ENCODE peak calls at places on chromosomes 16 and 17, in nine cellular contexts. C is naive thymus-derived CD4-positive, alpha-beta T cell; Y is stomach; X is ovary; J is colonic mucosa; O is body of pancreas; Q is Peyer's patch; F is lower lobe of right lung; P is CD8-positive, alpha-beta T cell. N is an unnamed sample.

GRCh38 chr16:2325791-2326190 is 14.7 kb downstream of the ABCA3 start:
- DNase-seq in C (no peak), Y (no peak), X (no peak), J (no peak), O (no peak), Q (no peak), F (no peak), P (no peak), N (no peak)

GRCh38 chr17:82489851-82490511 is 29.6 kb upstream of the FOXK2 start:
- DNase-seq in C (no peak), Y (no peak), X (no peak), J (no peak), O (no peak), Q (no peak), F (no peak), P (no peak), N (no peak)

GRCh38 chr16:4373909-4374742 is 2.5 kb downstream of the VASN start:
- DNase-seq in C (no peak), Y (peak; percentile 83), X (peak; percentile 97), J (peak; percentile 68), O (peak; percentile 86), Q (peak; percentile 25), F (peak; percentile 79), P (peak; percentile 61), N (no peak)

GRCh38 chr16:84647830-84648594 is at the start of gene KLHL36:
- DNase-seq in C (peak; percentile 68), Y (peak; percentile 66), X (peak; percentile 81), J (peak; percentile 70), O (peak; percentile 46), Q (peak; percentile 61), F (peak; percentile 78), P (peak; percentile 59), N (peak; percentile 76)

GRCh38 chr16:53792161-53792951 is 88.4 kb downstream of the FTO start:
- DNase-seq in C (no peak), Y (no peak), X (no peak), J (no peak), O (no peak), Q (no peak), F (no peak), P (no peak), N (no peak)

GRCh38 chr17:67125417-67125816 is 81.1 kb downstream of the CACNG1 start:
- DNase-seq in C (no peak), Y (no peak), X (no peak), J (no peak), O (no peak), Q (no peak), F (no peak), P (no peak), N (no peak)

GRCh38 chr17:41177727-41178271 is at the start of gene KRTAP4-2:
- DNase-seq in C (no peak), Y (no peak), X (no peak), J (no peak), O (no peak), Q (no peak), F (peak; percentile 20), P (no peak), N (no peak)

GRCh38 chr16:26598061-26598460 is 468.7 kb upstream of the C16orf82 start:
- DNase-seq in C (peak; percentile 24), Y (no peak), X (no peak), J (no peak), O (no peak), Q (no peak), F (no peak), P (peak; percentile 70), N (peak; percentile 54)

GRCh38 chr17:74493381-74493833 is 27.0 kb downstream of the CD300A start:
- DNase-seq in C (peak; percentile 53), Y (peak; percentile 78), X (peak; percentile 71), J (peak; percentile 78), O (peak; percentile 76), Q (peak; percentile 65), F (peak; percentile 70), P (peak; percentile 58), N (peak; percentile 58)

DNA sequence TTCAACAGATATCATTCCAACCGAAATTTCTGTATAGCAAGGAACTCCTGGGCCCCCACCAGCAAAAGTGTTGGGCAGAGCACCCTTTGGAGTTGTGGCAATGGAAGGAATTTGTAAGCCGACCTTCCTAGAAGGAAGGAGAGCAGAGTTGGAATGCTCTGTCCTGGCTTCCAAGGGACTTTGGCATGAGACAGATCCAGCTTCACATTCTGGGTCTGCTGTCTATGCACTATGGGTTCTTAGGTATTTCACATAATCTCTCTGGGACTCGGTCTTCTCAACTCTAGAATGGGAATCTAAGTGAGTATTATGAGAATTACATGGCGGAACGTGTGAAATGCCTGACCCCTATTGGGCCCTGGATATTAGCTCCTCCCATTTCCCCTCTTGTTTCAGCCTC is 63.2 kb upstream of the MARCHF10 start:
- DNase-seq in C (no peak), Y (no peak), X (no peak), J (no peak), O (no peak), Q (no peak), F (no peak), P (no peak), N (no peak)
- H3K27ac ChIP-seq in C (no peak overlapping the region), Y (no peak overlapping the region), X (no peak overlapping the region), J (no peak overlapping the region), O (no peak overlapping the region), Q (no peak overlapping the region), F (no peak overlapping the region), P (no peak overlapping the region), N (no peak overlapping the region)

GRCh38 chr16:74756203-74756602 is 18.4 kb downstream of the FA2H start:
- DNase-seq in C (no peak), Y (no peak), X (no peak), J (no peak), O (no peak), Q (no peak), F (no peak), P (no peak), N (no peak)
- H3K4me3 ChIP-seq in C (no peak overlapping the region), Y (no peak overlapping the region), X (no peak overlapping the region), J (no peak overlapping the region), O (no peak overlapping the region), Q (no peak overlapping the region), F (no peak overlapping the region), P (no peak overlapping the region), N (no peak overlapping the region)

DNA sequence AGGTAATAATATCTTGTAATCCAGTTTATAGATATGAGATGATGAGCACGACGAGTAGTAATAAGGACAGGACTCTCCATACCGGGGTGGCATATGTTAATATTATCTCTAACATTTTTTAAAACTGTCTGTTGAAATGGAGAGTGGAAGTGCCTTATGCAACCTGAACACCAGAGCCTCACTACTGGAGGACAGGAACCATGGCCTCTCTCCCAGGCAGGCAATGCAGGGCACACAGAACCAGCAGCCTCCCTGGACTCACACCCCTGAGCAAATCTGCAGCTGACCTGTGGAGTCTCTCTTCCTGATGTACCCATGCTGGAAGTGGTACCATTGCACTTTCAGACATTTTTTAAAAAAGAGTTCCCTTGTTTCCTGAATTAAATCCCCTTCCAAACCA is 55.2 kb upstream of the ERN1 start:
- DNase-seq in C (no peak), Y (no peak), X (no peak), J (no peak), O (no peak), Q (no peak), F (no peak), P (no peak), N (no peak)
- H3K36me3 ChIP-seq in C (peaks cover 14% of the 10 kb centered on the region), Y (peaks cover 7% of the 10 kb centered on the region), X (no peaks in the 10 kb centered on the region), J (no peaks in the 10 kb centered on the region), O (peaks cover 2% of the 10 kb centered on the region), Q (peaks cover 5% of the 10 kb centered on the region), F (peaks cover 19% of the 10 kb centered on the region), P (no peaks in the 10 kb centered on the region), N (no peaks in the 10 kb centered on the region)

DNA sequence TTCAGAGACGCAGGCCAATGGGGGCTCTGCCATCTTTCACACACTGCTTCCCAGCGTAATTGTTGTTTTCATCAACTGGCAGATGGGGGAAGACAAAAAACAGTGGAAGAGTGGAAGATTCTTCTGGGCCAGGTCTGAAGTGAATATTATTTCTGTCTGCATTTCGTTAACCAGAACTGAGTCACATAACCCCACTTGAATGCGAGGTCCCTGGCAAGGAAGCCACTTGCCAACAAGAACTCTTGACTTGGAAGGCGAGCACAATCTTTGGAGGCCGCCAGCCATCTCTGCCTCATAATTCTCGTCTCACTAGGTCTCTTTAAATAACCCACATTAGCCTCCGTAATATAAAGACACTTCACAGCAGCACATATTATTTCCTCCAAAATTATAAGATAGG is 75.4 kb downstream of the CYB561 start:
- DNase-seq in C (no peak), Y (no peak), X (no peak), J (no peak), O (no peak), Q (no peak), F (no peak), P (no peak), N (no peak)
- H3K27ac ChIP-seq in C (no peak overlapping the region), Y (no peak overlapping the region), X (no peak overlapping the region), J (no peak overlapping the region), O (no peak overlapping the region), Q (no peak overlapping the region), F (no peak overlapping the region), P (no peak overlapping the region), N (no peak overlapping the region)